ENCODE peak calls at places on chromosomes 4 and X, in six cellular contexts. X, E, Q, S, Z and M are unnamed samples.

GRCh38 chr4:87555751-87556619 is 26.8 kb upstream of the SPARCL1 start:
- DNase-seq in X (no peak), E (peak), Q (peak), S (no peak), Z (no peak), M (peak)

GRCh38 chr4:57136281-57136680 is 26.1 kb upstream of the IGFBP7 start:
- DNase-seq in X (no peak), E (peak), Q (peak), S (no peak), Z (no peak), M (no peak)

GRCh38 chr4:102562995-102563394 is 61.8 kb downstream of the NFKB1 start:
- DNase-seq in X (no peak), E (peak), Q (peak), S (no peak), Z (no peak), M (peak)

GRCh38 chr4:100008048-100008447 is 58.0 kb upstream of the H2AZ1 start:
- DNase-seq in X (no peak), E (peak), Q (peak), S (no peak), Z (no peak), M (peak)

GRCh38 chrX:113551919-113552318 is 711.3 kb upstream of the AMOT start:
- DNase-seq in X (no peak), E (no peak), Q (no peak), S (no peak), Z (no peak), M (no peak)

GRCh38 chr4:90727938-90728337 is 600.7 kb downstream of the CCSER1 start:
- DNase-seq in X (peak), E (no peak), Q (peak), S (no peak), Z (peak), M (peak)

GRCh38 chr4:184471872-184472539 is 2.3 kb downstream of the IRF2 start:
- DNase-seq in X (no peak), E (peak), Q (no peak), S (no peak), Z (peak), M (no peak)

GRCh38 chrX:107562482-107562881 is 65.8 kb upstream of the PRPS1 start:
- DNase-seq in X (no peak), E (peak), Q (peak), S (no peak), Z (no peak), M (peak)

GRCh38 chr4:139633661-139634060 is 32.0 kb upstream of the MGST2 start:
- DNase-seq in X (peak), E (peak), Q (no peak), S (no peak), Z (peak), M (peak)

GRCh38 chrX:140507223-140507981 is 2.5 kb upstream of the SOX3 start:
- DNase-seq in X (no peak), E (no peak), Q (peak), S (no peak), Z (no peak), M (no peak)

GRCh38 chr4:1010522-1011021 is 854 bp upstream of the FGFRL1 start:
- DNase-seq in X (peak), E (peak), Q (peak), S (peak), Z (peak), M (peak)

GRCh38 chr4:98383431-98384106 is 122.4 kb downstream of the RAP1GDS1 start:
- DNase-seq in X (no peak), E (no peak), Q (no peak), S (no peak), Z (no peak), M (peak)

GRCh38 chr4:27828843-27829242 is 968.2 kb downstream of the STIM2 start:
- DNase-seq in X (no peak), E (no peak), Q (no peak), S (no peak), Z (no peak), M (no peak)

GRCh38 chrX:40174594-40175415 is 77.0 kb upstream of the BCOR start:
- DNase-seq in X (peak), E (peak), Q (no peak), S (no peak), Z (no peak), M (no peak)

GRCh38 chr4:7236847-7237246 is 44.5 kb downstream of the SORCS2 start:
- DNase-seq in X (no peak), E (peak), Q (no peak), S (no peak), Z (no peak), M (no peak)

GRCh38 chr4:106273831-106274230 is 42.2 kb downstream of the TBCK start:
- DNase-seq in X (no peak), E (peak), Q (peak), S (no peak), Z (no peak), M (peak)

GRCh38 chr4:71498002-71498401 is 159.2 kb downstream of the SLC4A4 start:
- DNase-seq in X (no peak), E (peak), Q (no peak), S (no peak), Z (no peak), M (peak)

GRCh38 chr4:8770518-8771257 is 101.0 kb downstream of the HMX1 start:
- DNase-seq in X (no peak), E (no peak), Q (no peak), S (no peak), Z (no peak), M (no peak)

GRCh38 chr4:177229331-177229730 is 80.3 kb upstream of the NEIL3 start:
- DNase-seq in X (no peak), E (peak), Q (no peak), S (no peak), Z (no peak), M (peak)

GRCh38 chr4:8862800-8863758 is 8.6 kb downstream of the HMX1 start:
- DNase-seq in X (no peak), E (no peak), Q (no peak), S (no peak), Z (no peak), M (no peak)

GRCh38 chrX:138847930-138848329 is 136.4 kb upstream of the FGF13 start:
- DNase-seq in X (no peak), E (peak), Q (peak), S (no peak), Z (no peak), M (peak)